ENCODE peak calls at places on chromosomes 2 and 18, in six cellular contexts. R is AG09319, V is fibroblast of mammary gland, M is GM20000, Q is astrocyte of the spinal cord, E is thoracic aorta. Z is an unnamed sample.

GRCh38 chr18:36850527-36851201 is 21.7 kb downstream of the KIAA1328 start:
- DNase-seq in R (no peak), V (peak), M (no peak), Q (peak), E (no peak), Z (peak)

GRCh38 chr2:222844323-222844722 is 16.5 kb upstream of the ACSL3 start:
- DNase-seq in R (peak), V (peak), M (no peak), Q (peak), E (no peak), Z (no peak)

GRCh38 chr2:128717758-128718710 is 399.4 kb upstream of the HS6ST1 start:
- DNase-seq in R (no peak), V (peak), M (no peak), Q (no peak), E (no peak), Z (no peak)

GRCh38 chr2:146481629-146482028 is 1363.2 kb upstream of the ACVR2A start:
- DNase-seq in R (no peak), V (peak), M (no peak), Q (peak), E (no peak), Z (no peak)

GRCh38 chr2:40404500-40404899 is 47.4 kb downstream of the SLC8A1 start:
- DNase-seq in R (no peak), V (no peak), M (no peak), Q (no peak), E (no peak), Z (no peak)

GRCh38 chr18:76348267-76349066 is 146.6 kb downstream of the ZNF516 start:
- DNase-seq in R (no peak), V (no peak), M (no peak), Q (no peak), E (no peak), Z (no peak)

GRCh38 chr2:1755436-1756191 is 11.3 kb upstream of the PXDN start:
- DNase-seq in R (no peak), V (no peak), M (no peak), Q (peak), E (no peak), Z (no peak)

GRCh38 chr2:60710707-60711106 is 45.4 kb upstream of the PAPOLG start:
- DNase-seq in R (no peak), V (peak), M (no peak), Q (no peak), E (no peak), Z (no peak)

GRCh38 chr2:227033471-227034148 is 130.4 kb downstream of the COL4A4 start:
- DNase-seq in R (peak), V (peak), M (peak), Q (peak), E (no peak), Z (peak)

GRCh38 chr2:215465246-215465645 is 29.4 kb upstream of the FN1 start:
- DNase-seq in R (no peak), V (no peak), M (no peak), Q (no peak), E (no peak), Z (no peak)

GRCh38 chr2:67917332-67918054 is 145.3 kb downstream of the C1D start:
- DNase-seq in R (peak), V (peak), M (no peak), Q (peak), E (no peak), Z (no peak)

GRCh38 chr2:170717599-170717963 is 2.4 kb downstream of the SP5 start:
- DNase-seq in R (no peak), V (no peak), M (no peak), Q (no peak), E (no peak), Z (no peak)

GRCh38 chr2:170717991-170718589 is 3.0 kb downstream of the SP5 start:
- DNase-seq in R (no peak), V (no peak), M (no peak), Q (no peak), E (no peak), Z (no peak)

GRCh38 chr2:170715062-170715931 is at the start of gene SP5:
- DNase-seq in R (no peak), V (peak), M (peak), Q (peak), E (no peak), Z (peak)

GRCh38 chr2:170715932-170716777 is 1.0 kb downstream of the SP5 start:
- DNase-seq in R (no peak), V (no peak), M (peak), Q (no peak), E (no peak), Z (no peak)

DNA sequence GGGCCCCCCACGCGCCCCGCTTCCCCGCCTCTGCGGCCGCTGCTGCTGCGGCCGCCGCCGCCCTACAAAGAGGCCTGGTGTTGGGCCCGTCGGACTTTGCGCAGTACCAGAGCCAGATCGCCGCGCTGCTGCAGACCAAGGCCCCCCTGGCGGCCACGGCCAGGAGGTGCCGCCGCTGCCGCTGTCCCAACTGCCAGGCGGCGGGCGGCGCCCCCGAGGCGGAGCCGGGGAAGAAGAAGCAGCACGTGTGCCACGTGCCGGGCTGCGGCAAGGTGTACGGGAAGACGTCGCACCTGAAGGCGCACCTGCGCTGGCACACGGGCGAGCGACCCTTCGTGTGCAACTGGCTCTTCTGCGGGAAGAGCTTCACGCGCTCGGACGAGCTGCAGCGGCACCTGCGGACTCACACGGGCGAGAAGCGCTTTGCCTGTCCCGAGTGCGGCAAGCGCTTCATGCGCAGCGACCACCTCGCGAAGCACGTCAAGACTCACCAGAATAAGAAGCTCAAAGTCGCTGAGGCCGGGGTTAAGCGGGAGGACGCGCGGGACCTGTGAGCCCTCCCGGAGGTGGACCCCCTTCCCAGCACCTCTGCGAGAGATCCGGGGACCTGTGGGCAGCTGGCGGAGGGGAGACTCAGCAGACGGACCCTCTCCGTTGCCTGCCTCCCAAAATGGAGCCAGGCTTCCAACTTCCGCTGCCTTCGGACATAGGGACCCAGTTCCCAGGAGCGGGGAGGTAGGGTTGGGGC is 1.9 kb downstream of the SP5 start:
- DNase-seq in R (no peak), V (peak), M (peak), Q (peak), E (no peak), Z (no peak)
- TF ChIP-seq CTCF in R (peak), V (no peak), M (peak), Q (peak), E (peak), Z (no peak)

DNA sequence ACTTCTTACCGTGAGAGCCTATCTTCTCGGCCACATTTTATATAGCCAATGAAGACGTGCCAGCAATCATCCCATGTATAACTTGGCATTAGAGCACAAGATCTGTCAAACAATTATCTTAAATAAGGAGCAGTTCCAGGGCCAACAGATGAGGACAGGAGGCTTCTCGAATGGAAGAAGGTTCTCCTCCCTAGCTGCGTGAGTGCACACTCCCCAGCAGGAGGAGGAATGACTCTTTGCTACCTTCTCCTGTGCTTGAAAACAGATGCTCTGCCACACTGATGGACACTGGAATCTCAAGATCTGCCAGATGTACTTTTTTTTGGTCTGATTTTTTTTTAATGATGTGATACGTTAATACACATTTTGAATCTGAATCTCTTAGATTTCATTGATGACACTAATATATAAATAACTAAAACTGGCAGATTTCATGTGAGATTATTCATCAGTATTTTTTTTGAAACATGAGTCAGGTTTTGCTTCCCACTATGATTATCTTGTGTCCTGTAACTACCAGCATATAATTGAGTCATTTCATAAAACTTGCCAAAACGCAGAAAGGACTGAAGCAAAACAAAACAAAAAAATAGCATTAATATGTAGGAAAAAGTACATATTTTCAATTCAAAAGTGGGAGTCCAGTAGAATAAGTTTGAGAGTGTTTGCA is 626 bp upstream of the VIT start:
- DNase-seq in R (peak), V (peak), M (no peak), Q (peak), E (no peak), Z (no peak)
- TF ChIP-seq CTCF in R (peak), V (peak), M (no peak), Q (peak), E (no peak), Z (no peak)

DNA sequence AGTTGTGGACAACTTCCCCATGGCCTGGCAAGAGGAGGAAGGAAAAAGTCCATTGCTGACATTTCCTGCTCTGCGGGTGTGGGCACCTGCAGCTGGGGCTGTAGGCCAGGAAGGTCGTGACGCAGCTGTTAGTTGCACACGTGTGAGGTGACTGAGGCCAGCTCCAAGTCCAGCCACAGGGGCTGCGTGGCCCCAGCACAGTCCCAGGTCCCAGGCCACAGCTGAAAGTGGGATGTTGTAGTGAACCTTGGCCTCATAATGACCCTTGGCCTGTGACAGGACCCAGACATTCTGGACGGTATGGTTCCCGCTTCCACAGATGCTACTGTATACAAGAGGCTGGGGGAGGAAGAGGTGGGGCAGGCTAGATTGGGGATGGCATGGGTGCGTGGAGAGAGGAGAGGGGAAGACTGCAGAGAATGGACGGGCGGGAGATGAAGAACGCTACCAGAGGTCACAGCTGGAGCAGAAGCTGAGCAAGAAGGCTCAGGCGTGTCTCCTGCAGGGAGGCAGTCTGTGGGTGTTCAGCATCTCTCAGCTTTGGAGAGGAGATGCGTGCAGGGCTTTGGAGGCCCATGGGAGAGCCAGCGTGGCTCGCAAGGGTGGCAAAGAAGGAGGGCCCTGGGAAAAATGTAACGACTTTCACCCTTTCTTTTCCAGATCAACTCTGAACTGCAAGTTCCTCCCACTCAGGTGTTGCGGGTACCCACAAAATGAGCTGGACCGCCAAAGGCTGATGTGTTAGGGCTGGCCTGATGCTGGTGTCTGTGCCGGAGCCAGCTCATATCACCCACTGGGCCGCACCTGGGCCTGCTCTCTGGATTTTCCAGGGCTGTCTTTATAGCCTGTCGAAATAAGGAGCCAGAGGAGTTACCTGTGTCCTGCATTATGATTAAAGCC is 21.9 kb downstream of the OTOF start:
- DNase-seq in R (no peak), V (no peak), M (no peak), Q (no peak), E (no peak), Z (no peak)
- TF ChIP-seq CTCF in R (no peak), V (no peak), M (no peak), Q (no peak), E (no peak), Z (no peak)

GRCh38 chr2:71932027-71932779 is 215.5 kb downstream of the CYP26B1 start:
- DNase-seq in R (no peak), V (no peak), M (no peak), Q (no peak), E (no peak), Z (no peak)

GRCh38 chr2:71934320-71934593 is 213.4 kb downstream of the CYP26B1 start:
- DNase-seq in R (no peak), V (no peak), M (no peak), Q (no peak), E (no peak), Z (no peak)

GRCh38 chr2:71934595-71935263 is 212.9 kb downstream of the CYP26B1 start:
- DNase-seq in R (peak), V (peak), M (no peak), Q (peak), E (no peak), Z (no peak)

GRCh38 chr2:71932780-71933466 is 214.7 kb downstream of the CYP26B1 start:
- DNase-seq in R (no peak), V (no peak), M (no peak), Q (no peak), E (no peak), Z (no peak)

DNA sequence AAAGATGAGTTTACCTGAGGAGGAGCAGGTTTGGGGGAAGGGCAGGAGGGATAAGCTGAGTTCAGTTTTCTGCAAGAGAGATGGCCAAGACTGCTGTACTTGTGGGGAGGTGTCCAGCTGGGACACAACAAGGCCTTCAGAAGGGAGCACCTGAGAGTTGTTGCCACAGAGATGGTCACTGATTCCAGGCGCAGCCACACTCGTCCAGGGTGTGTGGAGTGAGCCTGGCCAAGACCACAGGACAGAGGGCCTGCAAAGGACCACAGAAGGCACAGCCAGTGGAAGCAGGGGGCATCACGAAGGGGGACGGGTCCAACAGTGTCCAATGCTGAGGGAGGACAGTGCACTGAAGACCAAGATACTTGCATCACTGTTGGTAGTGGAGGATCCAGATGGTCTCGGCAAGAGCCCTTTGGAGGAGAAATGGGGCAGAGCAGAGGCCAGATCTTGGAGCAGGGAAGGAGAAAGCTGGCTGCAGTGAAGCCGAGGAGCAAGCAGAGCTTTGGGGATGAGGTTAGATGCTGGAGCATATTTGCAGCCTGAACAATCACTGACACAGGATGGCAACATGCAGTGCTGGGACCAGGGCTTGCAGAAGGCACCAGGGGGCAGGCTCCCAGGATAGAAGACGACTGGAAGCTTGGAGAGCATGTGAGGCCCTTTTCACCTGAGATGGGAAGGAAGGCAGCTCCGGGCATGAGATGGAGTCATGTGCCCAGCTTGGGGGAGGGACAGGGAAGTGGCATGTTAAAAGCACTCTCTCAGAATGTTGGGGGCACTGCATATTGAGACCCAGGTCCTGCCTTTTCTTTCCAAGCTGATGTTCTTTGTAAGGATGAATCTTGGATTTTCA is 214.0 kb downstream of the CYP26B1 start:
- DNase-seq in R (no peak), V (peak), M (no peak), Q (no peak), E (no peak), Z (peak)
- TF ChIP-seq CTCF in R (peak), V (peak), M (no peak), Q (peak), E (no peak), Z (no peak)

GRCh38 chr2:3827673-3828575 is 124.5 kb downstream of the DCDC2C start:
- DNase-seq in R (no peak), V (peak), M (peak), Q (peak), E (no peak), Z (peak)
- TF ChIP-seq CTCF in R (peak), V (peak), M (peak), Q (peak), E (peak), Z (no peak)

GRCh38 chr2:98347298-98348065 is 1.2 kb downstream of the CNGA3 start:
- DNase-seq in R (no peak), V (no peak), M (no peak), Q (no peak), E (no peak), Z (no peak)

GRCh38 chr2:98350411-98350810 is 4.2 kb downstream of the CNGA3 start:
- DNase-seq in R (no peak), V (no peak), M (no peak), Q (no peak), E (no peak), Z (no peak)

GRCh38 chr2:98348066-98348561 is 1.9 kb downstream of the CNGA3 start:
- DNase-seq in R (no peak), V (no peak), M (no peak), Q (no peak), E (no peak), Z (no peak)

GRCh38 chr2:98343371-98343770 is 2.9 kb upstream of the CNGA3 start:
- DNase-seq in R (no peak), V (no peak), M (no peak), Q (no peak), E (no peak), Z (no peak)

DNA sequence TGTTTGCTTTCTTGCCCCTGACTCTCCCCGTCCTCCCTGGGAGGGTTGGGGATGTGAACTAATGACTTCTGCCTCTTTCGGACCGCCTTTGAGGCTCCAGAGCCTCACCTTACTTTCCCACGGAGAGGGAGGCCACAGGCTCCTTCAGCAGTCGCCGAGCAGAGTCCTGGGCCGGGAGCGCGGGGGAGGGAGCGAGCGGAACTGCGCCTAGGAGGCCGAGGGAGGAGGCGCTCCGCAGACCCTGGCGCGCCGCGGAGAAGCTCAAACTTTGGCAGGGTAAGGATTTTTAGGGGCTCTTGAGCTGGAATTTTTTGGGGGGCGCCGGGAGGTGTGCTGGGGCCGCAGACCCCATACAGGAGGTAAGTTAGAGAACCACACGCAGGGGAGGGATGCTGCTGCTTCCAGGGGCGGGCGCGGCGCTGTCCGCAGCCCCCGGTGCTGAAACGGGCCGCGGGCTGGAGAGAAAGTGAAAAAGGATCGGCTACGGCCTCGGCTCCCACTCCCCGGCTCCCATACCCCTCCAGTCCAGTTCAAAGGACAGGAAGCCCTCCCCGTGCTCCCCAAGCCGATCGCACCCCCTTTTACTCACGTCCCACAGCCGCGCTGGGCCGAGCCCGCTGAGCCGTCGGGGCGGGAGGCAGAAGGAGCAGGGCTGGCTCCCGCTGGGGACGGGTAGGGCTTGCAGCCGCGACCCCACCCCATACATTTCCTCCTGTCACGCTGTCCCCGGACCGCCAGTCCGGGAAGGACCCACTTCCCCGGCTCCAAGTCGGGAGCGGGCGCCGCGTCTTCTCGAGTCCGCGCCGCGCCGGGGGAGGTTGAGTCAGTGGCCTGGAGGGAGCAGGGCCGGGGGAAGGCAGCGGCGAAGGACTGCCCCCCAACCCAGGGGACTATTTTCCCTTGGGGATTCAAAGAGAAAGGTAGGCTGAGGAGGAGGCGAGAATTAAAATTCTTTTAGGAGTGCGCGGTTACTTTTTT is at the start of gene CNGA3:
- DNase-seq in R (no peak), V (peak), M (peak), Q (peak), E (no peak), Z (peak)
- TF ChIP-seq CTCF in R (no peak), V (no peak), M (no peak), Q (no peak), E (peak), Z (no peak)

GRCh38 chr18:46097853-46098615 is at the start of gene ATP5F1A:
- DNase-seq in R (peak), V (peak), M (peak), Q (peak), E (peak), Z (peak)
- TF ChIP-seq CTCF in R (peak), V (no peak), M (no peak), Q (no peak), E (no peak), Z (no peak)